ENCODE peak calls at places on chromosomes 12 and 14, in four cellular contexts. G is CD8-positive, alpha-beta T cell; U is RWPE1; Y is ovary. J is an unnamed sample.

GRCh38 chr12:69639400-69640016 is 28.8 kb upstream of the LRRC10 start:
- DNase-seq in G (peak), U (peak), Y (peak), J (no peak)

GRCh38 chr12:18454330-18454729 is 193.0 kb downstream of the PIK3C2G start:
- DNase-seq in G (no peak), U (no peak), Y (no peak), J (no peak)

GRCh38 chr12:10722502-10722904 is 620 bp downstream of the YBX3 start:
- DNase-seq in G (peak), U (peak), Y (peak), J (no peak)

GRCh38 chr14:70000601-70001000 is 121.4 kb downstream of the SMOC1 start:
- DNase-seq in G (no peak), U (no peak), Y (no peak), J (peak)

GRCh38 chr12:101697930-101698781 is 716 bp downstream of the CHPT1 start:
- DNase-seq in G (no peak), U (peak), Y (peak), J (peak)

GRCh38 chr12:94305293-94305957 is 154.2 kb downstream of the CEP83 start:
- DNase-seq in G (no peak), U (no peak), Y (no peak), J (no peak)

GRCh38 chr12:127063339-127064090 is 1203.5 kb upstream of the TMEM132C start:
- DNase-seq in G (no peak), U (peak), Y (no peak), J (peak)

GRCh38 chr14:59239030-59239429 is 50.6 kb downstream of the DAAM1 start:
- DNase-seq in G (no peak), U (no peak), Y (no peak), J (no peak)

GRCh38 chr14:99755629-99756603 is 37.3 kb upstream of the EML1 start:
- DNase-seq in G (no peak), U (peak), Y (peak), J (peak)

GRCh38 chr14:49598479-49599301 is at the start of gene LRR1:
- DNase-seq in G (peak), U (peak), Y (peak), J (no peak)

GRCh38 chr12:105454688-105455087 is 124.2 kb downstream of the C12orf75 start:
- DNase-seq in G (no peak), U (no peak), Y (no peak), J (no peak)

GRCh38 chr12:59619461-59620240 is 23.8 kb downstream of the SLC16A7 start:
- DNase-seq in G (no peak), U (no peak), Y (no peak), J (no peak)

GRCh38 chr12:42756841-42757661 is 167.5 kb upstream of the PRICKLE1 start:
- DNase-seq in G (no peak), U (peak), Y (no peak), J (peak)

DNA sequence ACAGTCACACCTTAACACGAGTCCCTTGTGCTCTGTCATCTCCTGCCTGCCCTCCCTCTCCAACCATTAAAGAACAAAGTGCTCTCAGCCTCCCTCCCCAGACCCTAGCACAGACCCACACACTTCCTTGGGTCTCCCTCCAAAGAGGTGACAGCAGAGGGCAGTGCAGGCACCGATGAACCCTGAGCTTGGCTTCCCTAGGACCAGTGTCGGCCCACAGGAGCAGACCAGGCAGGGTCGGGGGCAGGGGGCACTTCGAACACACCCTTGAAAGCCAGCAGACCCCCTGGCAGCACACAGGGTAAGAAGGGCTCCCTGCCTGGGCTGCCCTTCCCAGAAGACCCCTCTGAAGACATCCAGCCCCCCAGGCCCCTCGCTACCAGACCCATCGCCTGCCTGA is 7.0 kb downstream of the CDK2AP1 start:
- DNase-seq in G (no peak), U (no peak), Y (no peak), J (no peak)
- TF ChIP-seq CTCF in G (no peak), U (no peak), Y (no peak), J (peak)

GRCh38 chr12:120649442-120650248 is 9.2 kb downstream of the CABP1 start:
- DNase-seq in G (no peak), U (no peak), Y (no peak), J (no peak)
- TF ChIP-seq CTCF in G (peak), U (peak), Y (no peak), J (no peak)

GRCh38 chr14:61953602-61954001 is 191.4 kb downstream of the SNAPC1 start:
- DNase-seq in G (no peak), U (no peak), Y (no peak), J (no peak)
- TF ChIP-seq CTCF in G (no peak), U (no peak), Y (no peak), J (no peak)

GRCh38 chr12:72282721-72283120 is 10.6 kb downstream of the TRHDE start:
- DNase-seq in G (no peak), U (no peak), Y (no peak), J (no peak)
- TF ChIP-seq CTCF in G (no peak), U (peak), Y (no peak), J (peak)

GRCh38 chr14:54724772-54725325 is 157.9 kb downstream of the SAMD4A start:
- DNase-seq in G (no peak), U (no peak), Y (no peak), J (no peak)

GRCh38 chr14:54725998-54726397 is 159.1 kb downstream of the SAMD4A start:
- DNase-seq in G (no peak), U (no peak), Y (no peak), J (no peak)

GRCh38 chr14:54719406-54719805 is 152.5 kb downstream of the SAMD4A start:
- DNase-seq in G (no peak), U (no peak), Y (no peak), J (no peak)

GRCh38 chr14:54724123-54724522 is 157.2 kb downstream of the SAMD4A start:
- DNase-seq in G (no peak), U (no peak), Y (no peak), J (no peak)

DNA sequence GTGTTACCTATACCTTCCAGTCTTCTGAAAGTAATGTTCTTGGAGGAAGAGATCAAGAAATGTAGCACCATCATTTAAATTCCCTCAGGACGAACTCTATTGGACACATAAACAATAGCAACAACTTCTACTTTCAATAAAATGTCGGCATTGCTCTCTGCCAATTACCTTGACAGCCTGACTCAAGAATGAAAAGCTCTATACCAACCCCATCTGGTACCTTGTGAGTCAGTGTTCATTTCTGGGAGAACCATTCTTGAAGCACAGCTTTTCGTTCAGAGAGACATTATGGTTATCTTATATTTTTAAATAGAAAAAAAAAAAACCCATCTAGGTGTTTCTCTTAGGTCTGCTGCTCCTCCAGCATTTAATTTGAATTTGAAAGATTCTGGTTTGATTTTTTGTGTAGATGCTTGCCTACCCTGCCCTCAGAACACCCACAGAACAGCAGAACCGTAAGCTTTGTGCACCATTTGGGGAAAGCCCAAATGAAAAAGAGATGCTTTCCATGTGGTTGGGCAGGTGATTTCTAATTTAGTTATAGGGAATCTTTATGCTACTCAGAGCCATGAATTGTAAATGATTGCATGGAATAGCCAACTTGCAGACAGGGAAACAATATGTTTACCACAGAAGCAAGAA is 156.0 kb downstream of the SAMD4A start:
- DNase-seq in G (no peak), U (peak), Y (no peak), J (no peak)
- TF ChIP-seq CTCF in G (no peak), U (no peak), Y (no peak), J (peak)

DNA sequence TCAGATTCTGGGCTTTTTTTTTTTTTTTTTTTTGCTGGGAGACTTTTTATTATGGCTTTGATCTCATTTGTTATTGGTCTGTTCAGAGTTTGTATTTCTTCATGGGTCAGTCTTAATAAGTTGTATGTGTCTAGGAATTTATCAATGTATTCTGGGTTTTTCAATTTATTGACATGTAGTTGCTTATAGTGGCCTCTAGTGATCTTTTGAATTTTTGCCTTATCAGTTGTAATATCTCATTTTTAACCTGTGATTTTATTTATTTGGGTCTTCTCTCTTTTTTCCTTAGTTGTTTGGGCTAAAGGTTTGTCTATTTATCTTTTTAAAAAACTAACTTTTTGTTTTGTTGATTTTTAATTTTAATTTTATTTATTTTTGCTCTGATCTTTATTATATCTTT is 45.5 kb downstream of the NAA30 start:
- DNase-seq in G (no peak), U (no peak), Y (no peak), J (no peak)
- TF ChIP-seq CTCF in G (no peak), U (no peak), Y (no peak), J (no peak)

GRCh38 chr12:23947395-23947794 is 2.1 kb downstream of the SOX5 start:
- DNase-seq in G (no peak), U (no peak), Y (no peak), J (no peak)
- TF ChIP-seq CTCF in G (no peak), U (no peak), Y (no peak), J (no peak)

DNA sequence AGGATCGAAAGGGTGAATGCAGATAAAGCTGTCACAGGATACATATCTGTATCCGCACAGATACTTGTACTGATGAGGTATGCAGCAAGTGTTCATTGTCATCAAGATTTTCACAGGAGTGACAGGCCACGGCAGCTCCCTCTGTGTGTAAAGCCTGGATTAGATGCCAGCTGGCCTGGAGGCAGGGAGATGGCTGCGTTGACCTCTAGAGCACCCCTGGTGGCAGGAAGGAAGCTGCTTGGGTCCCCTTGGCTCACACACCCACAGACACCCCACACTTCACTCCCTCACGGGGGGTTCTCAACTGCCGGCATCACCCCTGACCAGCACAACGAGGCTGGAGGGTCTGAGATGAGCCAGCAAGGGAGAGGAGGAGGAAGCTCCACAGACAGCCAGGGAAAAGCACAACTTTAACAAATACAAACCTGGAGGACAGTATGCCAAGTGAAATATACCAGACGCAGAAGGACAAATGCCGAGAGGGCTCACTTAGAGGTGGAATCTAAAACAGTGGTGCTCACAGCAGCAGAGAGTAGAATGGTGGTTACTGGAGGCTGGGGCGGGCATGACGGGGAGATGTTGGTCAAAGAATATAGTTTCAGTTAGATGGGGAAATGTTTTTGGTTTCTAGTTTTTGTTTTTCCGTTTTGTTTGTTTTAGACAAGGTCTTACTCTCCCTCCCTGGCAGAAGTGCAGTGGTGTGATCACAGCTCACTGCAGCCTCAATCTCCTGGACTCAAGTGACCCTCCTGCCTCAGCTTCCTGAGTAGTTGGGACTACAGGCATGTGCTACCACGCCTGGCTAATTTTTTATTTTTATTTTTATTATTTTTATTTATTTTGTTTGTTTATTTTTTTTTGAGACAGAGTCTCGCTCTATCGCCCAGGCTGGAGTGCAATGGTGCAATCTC is 45.7 kb downstream of the TEAD4 start:
- DNase-seq in G (no peak), U (peak), Y (no peak), J (no peak)
- TF ChIP-seq CTCF in G (no peak), U (no peak), Y (no peak), J (peak)

GRCh38 chr12:89393551-89394121 is 41.3 kb upstream of the DUSP6 start:
- DNase-seq in G (no peak), U (no peak), Y (no peak), J (no peak)
- TF ChIP-seq CTCF in G (no peak), U (no peak), Y (no peak), J (no peak)

GRCh38 chr12:2363836-2364565 is 311.2 kb downstream of the CACNA1C start:
- DNase-seq in G (no peak), U (no peak), Y (no peak), J (no peak)
- TF ChIP-seq CTCF in G (no peak), U (no peak), Y (no peak), J (no peak)

J was measured in epithelial cell of proximal tubule.